ENCODE peak calls at places on chromosomes 6 and 20, in six cellular contexts. N, G, C, A, Q and M are unnamed samples.

GRCh38 chr20:62705626-62706025 is 3.0 kb upstream of the NTSR1 start:
- DNase-seq in A (no peak), N (no peak), C (no peak), Q (no peak), G (no peak), M (no peak)

GRCh38 chr6:100435299-100435698 is 29.4 kb downstream of the SIM1 start:
- DNase-seq in C (peak), N (peak), G (no peak), A (no peak), Q (peak), M (no peak)

GRCh38 chr6:167163476-167164011 is 5.8 kb upstream of the GPR31 start:
- DNase-seq in Q (no peak), G (no peak), N (no peak), A (no peak), C (no peak), M (no peak)

GRCh38 chr6:47647188-47647587 is 51.2 kb upstream of the ADGRF4 start:
- DNase-seq in C (no peak), G (no peak), N (no peak), A (no peak), Q (no peak), M (no peak)

GRCh38 chr6:47188588-47189021 is 121.1 kb downstream of the TNFRSF21 start:
- DNase-seq in G (no peak), Q (peak), N (peak), C (peak), A (no peak), M (no peak)

GRCh38 chr20:36542019-36542488 is 735 bp downstream of the MYL9 start:
- DNase-seq in A (no peak), Q (peak), N (peak), C (no peak), G (no peak), M (peak)

GRCh38 chr6:140153703-140154102 is 779.3 kb upstream of the CITED2 start:
- DNase-seq in A (no peak), G (no peak), N (no peak), Q (no peak), C (no peak), M (no peak)

GRCh38 chr6:31576897-31577341 is 1.6 kb downstream of the TNF start:
- DNase-seq in Q (no peak), C (no peak), N (no peak), G (no peak), A (no peak), M (no peak)

GRCh38 chr6:129578315-129578714 is 131.7 kb downstream of the ARHGAP18 start:
- DNase-seq in A (no peak), G (no peak), C (no peak), Q (no peak), N (no peak), M (no peak)

GRCh38 chr6:46184114-46184513 is 13.3 kb upstream of the ENPP5 start:
- DNase-seq in N (peak), Q (no peak), C (no peak), A (no peak), G (peak), M (no peak)

GRCh38 chr20:32903666-32904175 is 45.0 kb downstream of the EFCAB8 start:
- DNase-seq in G (no peak), Q (no peak), N (no peak), A (no peak), C (no peak), M (no peak)

GRCh38 chr20:47817573-47817972 is 32.3 kb upstream of the SULF2 start:
- DNase-seq in C (peak), A (no peak), Q (no peak), G (no peak), N (no peak), M (peak)

GRCh38 chr6:110089323-110089722 is 90.1 kb downstream of the WASF1 start:
- DNase-seq in Q (no peak), N (no peak), G (no peak), C (no peak), A (no peak), M (no peak)

GRCh38 chr6:108526739-108527174 is 34.0 kb upstream of the FOXO3 start:
- DNase-seq in G (peak), C (peak), Q (no peak), N (peak), A (peak), M (no peak)

GRCh38 chr6:17490724-17491123 is 97.3 kb downstream of the CAP2 start:
- DNase-seq in G (no peak), Q (no peak), C (no peak), A (no peak), N (no peak), M (no peak)

GRCh38 chr6:41698350-41698781 is 37.0 kb downstream of the TFEB start:
- DNase-seq in C (peak), N (no peak), Q (no peak), G (peak), A (no peak), M (no peak)

GRCh38 chr6:102619585-102619984 is 1226.1 kb downstream of the GRIK2 start:
- DNase-seq in N (peak), Q (no peak), C (no peak), A (no peak), G (no peak), M (no peak)

GRCh38 chr6:153131037-153131981 is at the start of gene RGS17:
- DNase-seq in Q (peak), A (peak), C (no peak), N (peak), G (peak), M (no peak)

GRCh38 chr6:27168586-27169443 is 78.7 kb upstream of the PRSS16 start:
- DNase-seq in C (peak), A (no peak), Q (peak), N (no peak), G (peak), M (no peak)

GRCh38 chr6:111631930-111632460 is 26.3 kb upstream of the TRAF3IP2 start:
- DNase-seq in Q (no peak), C (no peak), N (peak), A (no peak), G (no peak), M (no peak)

GRCh38 chr6:95742895-95743294 is 165.6 kb downstream of the MANEA start:
- DNase-seq in G (no peak), N (no peak), Q (no peak), A (no peak), C (no peak), M (no peak)

GRCh38 chr6:130815200-130816071 is 11.8 kb upstream of the SMLR1 start:
- DNase-seq in A (no peak), Q (no peak), G (no peak), N (peak), C (no peak), M (no peak)

GRCh38 chr6:160259585-160259984 is 964 bp upstream of the SLC22A2 start:
- DNase-seq in G (no peak), N (peak), Q (no peak), A (no peak), C (no peak), M (no peak)

GRCh38 chr6:112563368-112563767 is 216.2 kb downstream of the RFPL4B start:
- DNase-seq in C (peak), A (no peak), G (no peak), Q (no peak), N (peak), M (no peak)

GRCh38 chr6:56868687-56869086 is 86.2 kb upstream of the BEND6 start:
- DNase-seq in Q (no peak), G (no peak), N (no peak), A (no peak), C (no peak), M (no peak)

GRCh38 chr6:147503587-147503986 is 4.9 kb upstream of the SAMD5 start:
- DNase-seq in N (no peak), G (no peak), A (no peak), Q (no peak), C (no peak), M (no peak)

GRCh38 chr6:44143731-44144130 is 14.9 kb upstream of the CAPN11 start:
- DNase-seq in Q (no peak), G (no peak), A (no peak), N (no peak), C (no peak), M (no peak)

GRCh38 chr20:17385798-17386197 is 145.4 kb downstream of the BFSP1 start:
- DNase-seq in A (no peak), C (no peak), Q (no peak), G (no peak), N (no peak), M (no peak)

GRCh38 chr20:14507711-14508110 is 170.3 kb upstream of the FLRT3 start:
- DNase-seq in G (no peak), A (no peak), C (no peak), Q (no peak), N (peak), M (no peak)

GRCh38 chr20:14510341-14510740 is 172.9 kb upstream of the FLRT3 start:
- DNase-seq in Q (no peak), N (no peak), A (no peak), G (no peak), C (no peak), M (no peak)

GRCh38 chr20:14518648-14519047 is 181.2 kb upstream of the FLRT3 start:
- DNase-seq in A (no peak), G (no peak), Q (no peak), N (no peak), C (no peak), M (no peak)

GRCh38 chr20:14512856-14513255 is 175.4 kb upstream of the FLRT3 start:
- DNase-seq in C (no peak), G (no peak), Q (no peak), A (no peak), N (peak), M (no peak)
- TF ChIP-seq CTCF in C (no peak), G (no peak), Q (no peak), A (no peak), N (no peak), M (no peak)

DNA sequence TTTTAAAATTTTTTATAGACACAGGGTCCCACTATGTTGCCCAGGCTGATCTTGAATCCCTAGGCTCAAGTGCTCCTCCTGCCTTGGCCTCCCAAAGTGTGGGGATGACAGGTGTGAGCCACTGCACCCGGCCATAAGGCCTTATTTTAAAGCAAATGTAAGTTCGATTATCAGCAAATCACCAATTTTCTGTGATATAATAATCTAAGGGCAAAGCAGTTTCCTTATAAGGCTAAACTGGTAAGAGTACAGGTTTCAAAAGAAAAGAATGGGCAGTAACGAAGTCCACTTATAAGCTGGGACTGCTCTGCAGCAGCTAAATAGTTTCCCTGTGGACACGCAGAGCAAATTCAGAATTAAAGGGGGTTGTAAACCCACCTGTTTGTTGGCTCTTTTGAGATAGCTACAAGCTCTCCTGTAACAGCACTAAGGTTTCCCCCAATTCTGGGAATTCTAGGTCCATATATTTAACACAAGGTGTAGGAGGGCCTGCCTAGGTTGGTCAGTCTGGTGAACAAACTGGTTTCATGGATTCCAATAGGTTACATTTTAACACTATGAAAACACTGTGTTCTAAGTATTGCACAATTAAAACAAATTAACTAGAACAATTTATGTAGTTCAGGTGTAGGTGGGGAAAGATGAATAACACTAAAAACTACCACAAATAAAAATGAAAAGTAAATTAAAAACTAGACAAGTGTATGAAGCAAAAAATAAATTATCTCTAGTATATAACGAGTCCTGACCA is 26.3 kb downstream of the LHFPL5 start:
- DNase-seq in A (no peak), Q (peak), C (peak), N (no peak), G (no peak), M (no peak)
- TF ChIP-seq CTCF in A (no peak), Q (no peak), C (no peak), N (no peak), G (no peak), M (no peak)

DNA sequence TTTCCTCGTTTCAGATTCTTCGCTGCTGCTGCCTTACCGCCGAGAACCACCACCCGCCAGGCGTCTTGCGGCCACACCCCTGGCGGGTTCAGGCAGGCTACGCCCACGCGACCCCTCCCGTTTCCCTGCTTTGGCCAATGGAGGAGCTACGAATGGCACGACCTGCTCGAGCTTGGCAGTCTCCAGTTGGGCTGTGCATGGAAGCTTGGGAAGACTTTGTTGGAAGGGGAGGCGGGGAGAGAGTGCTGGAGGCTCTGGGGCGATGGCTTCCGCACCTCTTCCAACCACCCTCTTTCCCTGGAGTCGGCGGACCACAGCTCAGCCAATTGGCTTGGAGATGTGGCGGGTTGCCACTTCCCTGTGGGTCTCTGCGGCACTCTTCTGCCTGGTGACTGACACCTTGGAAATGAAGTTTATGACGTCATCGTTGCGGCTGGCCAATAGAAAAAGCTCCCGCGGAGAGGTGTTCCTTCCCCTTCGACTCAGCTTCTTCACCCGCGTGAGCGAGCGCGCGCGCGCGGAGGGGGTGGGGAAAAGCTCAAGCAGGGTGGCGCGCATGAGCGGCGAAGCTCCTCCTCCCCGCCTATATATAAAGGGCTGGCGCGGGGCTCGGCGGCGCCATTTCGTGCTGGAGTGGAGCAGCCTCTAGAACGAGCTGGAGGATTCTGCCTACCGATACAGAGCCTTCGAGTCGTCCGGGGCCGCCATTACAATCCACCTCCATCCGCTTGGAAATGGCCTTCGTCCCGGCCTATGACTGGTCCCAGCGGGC is 3.4 kb downstream of the BRD2 start:
- DNase-seq in G (peak), C (peak), A (peak), Q (peak), N (peak), M (peak)
- TF ChIP-seq CTCF in G (peak), C (no peak), A (no peak), Q (no peak), N (no peak), M (no peak)

GRCh38 chr20:63778857-63779256 is 39.3 kb downstream of the SLC2A4RG start:
- DNase-seq in A (no peak), G (no peak), C (no peak), Q (no peak), N (no peak), M (no peak)
- TF ChIP-seq CTCF in A (no peak), G (no peak), C (no peak), Q (peak), N (no peak), M (peak)

DNA sequence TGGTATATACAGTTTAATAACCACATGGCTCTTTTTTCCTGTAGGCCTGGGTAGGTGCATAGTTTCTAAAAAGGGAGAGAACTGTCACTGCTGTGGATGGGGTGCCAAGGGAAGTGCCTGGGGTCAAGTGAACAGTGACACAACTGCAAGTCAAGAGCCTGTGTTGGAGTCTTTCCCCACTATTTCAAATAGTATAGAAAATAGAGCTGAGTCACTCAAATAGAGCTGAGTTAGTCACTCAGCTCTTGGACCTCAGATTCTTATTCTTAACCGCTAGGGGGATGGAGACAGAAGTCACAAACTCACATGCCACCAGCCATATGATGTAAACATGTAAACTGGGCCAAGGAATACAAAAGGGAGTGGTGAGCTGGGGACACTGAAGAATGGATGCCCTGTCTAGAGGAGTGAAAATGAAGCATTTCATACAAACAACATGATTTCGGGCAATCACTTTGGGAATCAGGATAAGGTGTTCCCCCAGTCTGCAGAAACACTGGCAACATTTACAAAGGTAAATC is 2.1 kb downstream of the NQO2 start:
- DNase-seq in N (peak), Q (peak), C (no peak), A (peak), G (no peak), M (no peak)
- TF ChIP-seq CTCF in N (peak), Q (peak), C (peak), A (peak), G (peak), M (peak)

DNA sequence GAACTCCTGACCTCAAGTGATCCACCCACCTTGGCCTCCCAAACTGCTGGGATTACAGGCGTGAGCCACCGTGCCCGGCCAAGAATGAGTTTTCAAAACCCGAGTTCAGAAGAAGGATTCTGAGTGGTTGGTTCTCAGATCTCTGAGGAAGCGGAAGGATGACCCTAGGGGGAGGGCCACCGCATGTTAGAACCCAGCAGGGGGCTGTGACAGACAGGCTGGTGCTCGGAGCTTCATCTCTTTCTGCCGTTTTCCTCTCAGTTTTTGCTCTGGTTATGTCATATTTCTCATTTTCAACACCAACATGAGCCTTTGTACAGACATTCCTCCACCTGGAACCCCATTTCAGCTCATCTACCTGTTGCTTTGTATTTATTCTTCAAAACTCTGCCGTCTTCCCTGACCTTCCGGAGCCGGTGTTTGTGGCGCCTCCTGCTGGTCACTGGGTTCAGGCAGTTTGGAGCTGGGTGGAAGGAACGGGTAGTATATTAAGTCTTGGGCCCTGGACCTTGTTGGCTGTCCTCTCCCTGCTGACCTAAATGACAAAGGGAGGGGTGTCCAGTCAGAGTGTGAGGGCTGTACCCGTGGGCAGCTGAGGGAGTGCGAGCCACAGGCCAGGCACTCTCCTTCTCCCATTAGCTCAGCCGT is at the start of gene DEFB123:
- DNase-seq in N (no peak), C (no peak), A (no peak), Q (peak), G (no peak), M (no peak)
- TF ChIP-seq CTCF in N (no peak), C (peak), A (no peak), Q (peak), G (peak), M (peak)

GRCh38 chr20:54199721-54200176 is 8.1 kb upstream of the PFDN4 start:
- DNase-seq in C (no peak), A (peak), Q (peak), G (peak), N (peak), M (no peak)

GRCh38 chr20:54200487-54201267 is 7.2 kb upstream of the PFDN4 start:
- DNase-seq in A (no peak), N (no peak), C (no peak), G (no peak), Q (peak), M (no peak)

GRCh38 chr20:54195483-54196472 is 12.1 kb upstream of the PFDN4 start:
- DNase-seq in N (no peak), A (no peak), Q (no peak), G (no peak), C (no peak), M (no peak)

GRCh38 chr20:54199283-54199682 is 8.6 kb upstream of the PFDN4 start:
- DNase-seq in G (no peak), Q (no peak), A (no peak), C (no peak), N (no peak), M (no peak)

GRCh38 chr20:54197621-54198604 is 10.0 kb upstream of the PFDN4 start:
- DNase-seq in A (no peak), Q (peak), N (peak), C (no peak), G (no peak), M (no peak)
- TF ChIP-seq CTCF in A (peak), Q (peak), N (peak), C (peak), G (peak), M (peak)